ENCODE peak calls at places on chromosomes 11 and 22, in five cellular contexts. Q is neuronal stem cell, B is left ventricle myocardium inferior, A is Peyer's patch, M is ovary. X is an unnamed sample. For H3K9me3, the result is how much of the 10 kb centered on the place peaks cover.

GRCh38 chr22:31829505-31829904 is 75.7 kb downstream of the DEPDC5 start:
- DNase-seq in Q (no peak), B (no peak), A (no peak), M (peak), X (no peak)

GRCh38 chr11:94767701-94768601 is at the start of gene AMOTL1:
- DNase-seq in Q (peak), B (peak), A (peak), M (peak), X (peak)

GRCh38 chr11:115518983-115519382 is 14.8 kb upstream of the CADM1 start:
- DNase-seq in Q (no peak), B (no peak), A (no peak), M (no peak), X (no peak)

GRCh38 chr11:70926543-70926942 is 325.8 kb downstream of the SHANK2 start:
- DNase-seq in Q (no peak), B (no peak), A (no peak), M (no peak), X (no peak)

GRCh38 chr22:23384451-23384850 is 195.6 kb downstream of the IGLL1 start:
- DNase-seq in Q (no peak), B (no peak), A (peak), M (peak), X (peak)

GRCh38 chr11:16827139-16827538 is 88.7 kb downstream of the C11orf58 start:
- DNase-seq in Q (no peak), B (no peak), A (no peak), M (no peak), X (no peak)

GRCh38 chr11:86999859-87000753 is 37.6 kb upstream of the TMEM135 start:
- DNase-seq in Q (no peak), B (no peak), A (no peak), M (no peak), X (no peak)

GRCh38 chr11:132490976-132491375 is 1041.3 kb downstream of the OPCML start:
- DNase-seq in Q (no peak), B (no peak), A (no peak), M (no peak), X (no peak)

GRCh38 chr22:30572840-30573593 is 1.4 kb downstream of the GAL3ST1 start:
- DNase-seq in Q (no peak), B (no peak), A (peak), M (no peak), X (no peak)

GRCh38 chr11:13109616-13110015 is 100.5 kb downstream of the RASSF10 start:
- DNase-seq in Q (no peak), B (no peak), A (no peak), M (no peak), X (no peak)

DNA sequence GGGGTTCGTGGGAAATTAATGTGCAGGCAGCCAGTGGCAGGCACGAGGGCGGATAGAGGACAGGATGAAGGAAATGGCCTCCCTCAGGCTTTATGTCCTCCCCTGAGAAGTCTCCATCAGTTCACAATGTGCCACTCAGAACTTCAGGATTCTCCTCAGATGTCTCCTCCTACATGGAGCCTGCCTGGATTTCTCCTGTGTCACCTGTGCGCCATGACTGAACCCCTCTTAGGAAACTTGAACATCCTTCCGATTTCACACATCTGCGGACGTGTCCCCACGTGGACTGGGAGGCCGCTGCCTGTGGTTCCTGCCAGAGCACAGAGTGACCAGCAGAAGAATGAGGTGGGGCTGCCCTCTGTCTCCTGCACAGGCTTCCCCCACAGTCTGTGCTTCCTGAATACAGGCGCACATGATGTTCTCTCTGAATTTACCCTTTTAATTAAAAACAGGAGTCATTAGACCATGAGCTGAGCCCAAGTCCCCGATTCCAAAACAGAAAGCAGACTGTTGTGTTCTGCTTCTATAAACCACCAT is 1086.0 kb downstream of the TBC1D22A start:
- DNase-seq in Q (no peak), B (no peak), A (no peak), M (no peak), X (no peak)
- H3K9me3 ChIP-seq in Q (under half), B (under half), A (under half), M (under half), X (under half)

GRCh38 chr22:48342016-48342415 is 1485.7 kb downstream of the BRD1 start:
- DNase-seq in Q (no peak), B (no peak), A (peak), M (no peak), X (no peak)

GRCh38 chr22:48345631-48346030 is 1482.0 kb downstream of the BRD1 start:
- DNase-seq in Q (no peak), B (no peak), A (no peak), M (no peak), X (no peak)

GRCh38 chr22:48342732-48343131 is 1484.9 kb downstream of the BRD1 start:
- DNase-seq in Q (no peak), B (no peak), A (peak), M (no peak), X (no peak)

GRCh38 chr22:48340727-48341709 is 1486.7 kb downstream of the BRD1 start:
- DNase-seq in Q (no peak), B (no peak), A (peak), M (peak), X (no peak)

DNA sequence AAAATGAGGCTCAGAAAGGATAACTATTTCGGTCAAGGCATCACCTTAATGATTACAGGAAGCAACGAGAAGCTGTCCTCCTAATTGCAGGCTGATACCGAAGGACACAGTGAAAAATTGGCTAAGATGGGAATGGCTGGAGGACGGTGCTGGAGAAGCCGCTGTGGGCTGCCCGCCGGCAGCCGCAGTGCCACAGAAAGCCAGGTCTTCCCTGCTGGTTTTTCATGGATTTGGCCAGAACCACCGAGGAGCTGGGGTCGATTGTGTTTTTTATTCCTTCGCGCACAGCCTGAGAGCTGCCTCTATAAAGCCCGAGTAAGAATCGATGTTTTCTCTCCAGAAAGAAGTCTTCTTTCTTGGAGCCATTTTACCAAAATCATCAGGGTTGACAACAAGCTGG is 1484.2 kb downstream of the BRD1 start:
- DNase-seq in Q (no peak), B (no peak), A (no peak), M (no peak), X (no peak)
- H3K9me3 ChIP-seq in Q (under half), B (under half), A (under half), M (under half), X (under half)

GRCh38 chr11:2662430-2663299 is 37.1 kb downstream of the KCNQ1OT1 start:
- DNase-seq in Q (no peak), B (no peak), A (no peak), M (no peak), X (no peak)

GRCh38 chr11:2663506-2663905 is 36.3 kb downstream of the KCNQ1OT1 start:
- DNase-seq in Q (no peak), B (no peak), A (no peak), M (no peak), X (no peak)

GRCh38 chr11:2660357-2660939 is 39.3 kb downstream of the KCNQ1OT1 start:
- DNase-seq in Q (no peak), B (no peak), A (no peak), M (no peak), X (no peak)

GRCh38 chr11:2661173-2662023 is 38.4 kb downstream of the KCNQ1OT1 start:
- DNase-seq in Q (no peak), B (no peak), A (no peak), M (no peak), X (no peak)

DNA sequence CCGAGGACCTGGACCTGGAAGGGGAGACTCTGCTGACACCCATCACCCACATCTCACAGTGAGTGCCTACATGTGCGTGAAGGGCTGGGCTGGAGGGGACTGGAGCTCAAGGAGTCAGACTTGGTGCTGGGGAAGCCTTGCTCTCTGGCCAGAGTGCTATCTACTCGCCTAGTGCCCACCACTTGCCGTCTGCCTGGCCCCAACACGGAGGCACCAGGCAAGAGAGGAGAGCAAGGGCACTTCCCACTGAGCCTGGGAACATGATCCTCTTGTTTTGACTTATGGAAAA is 37.8 kb downstream of the KCNQ1OT1 start:
- DNase-seq in Q (no peak), B (no peak), A (no peak), M (no peak), X (no peak)
- H3K9me3 ChIP-seq in Q (under half), B (half or more), A (under half), M (under half), X (under half)

GRCh38 chr11:10308208-10308954 is 3.5 kb downstream of the ADM start:
- DNase-seq in Q (no peak), B (no peak), A (no peak), M (no peak), X (no peak)
- H3K9me3 ChIP-seq in Q (under half), B (under half), A (under half), M (under half), X (under half)

GRCh38 chr22:49347376-49347775 is 480.3 kb downstream of the BRD1 start:
- DNase-seq in Q (no peak), B (no peak), A (no peak), M (no peak), X (no peak)
- H3K9me3 ChIP-seq in Q (under half), B (under half), A (under half), M (under half), X (under half)

DNA sequence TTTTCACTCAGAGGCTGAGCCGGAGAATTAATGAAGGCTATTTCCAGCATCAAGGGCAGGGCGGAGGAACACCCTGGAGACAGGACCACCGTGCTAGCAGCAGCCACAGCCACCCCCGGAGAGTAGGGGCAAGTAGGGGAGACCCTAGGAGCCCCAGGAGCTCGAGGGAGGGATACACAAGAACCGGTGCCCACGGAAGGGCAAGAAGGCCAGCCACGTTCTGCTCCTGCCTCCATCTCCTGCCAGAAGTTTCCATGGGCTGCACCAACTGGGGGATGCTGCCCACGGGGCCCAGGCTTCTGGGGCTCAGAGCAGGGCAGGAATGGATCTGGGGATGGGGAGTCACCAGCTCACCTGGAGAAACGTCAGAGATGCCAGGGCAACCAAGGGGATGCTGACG is 626.8 kb downstream of the TBC1D22A start:
- DNase-seq in Q (no peak), B (no peak), A (no peak), M (no peak), X (no peak)
- H3K9me3 ChIP-seq in Q (half or more), B (under half), A (under half), M (under half), X (under half)

X was measured in tibial artery.